ENCODE peak calls at places on chromosome 6, in eight cellular contexts. R, U, Z, A, B, P, G and J are unnamed samples.

GRCh38 chr6:105981002-105981887 is 104.9 kb upstream of the PRDM1 start:
- DNase-seq in R (peak), U (no peak), Z (no peak), A (no peak), B (peak), P (no peak), G (no peak), J (no peak)

GRCh38 chr6:26170951-26171841 is 84.0 kb downstream of the HFE start:
- DNase-seq in R (no peak), U (no peak), Z (no peak), A (no peak), B (no peak), P (no peak), G (no peak), J (no peak)

GRCh38 chr6:108921547-108922331 is 73.5 kb downstream of the ARMC2 start:
- DNase-seq in R (peak), U (peak), Z (no peak), A (peak), B (no peak), P (no peak), G (peak), J (no peak)

GRCh38 chr6:29851190-29851589 is 23.6 kb downstream of the HLA-G start:
- DNase-seq in R (no peak), U (no peak), Z (no peak), A (no peak), B (no peak), P (no peak), G (no peak), J (no peak)

GRCh38 chr6:89413006-89413400 is 930 bp upstream of the RRAGD start:
- DNase-seq in R (no peak), U (no peak), Z (no peak), A (no peak), B (no peak), P (no peak), G (no peak), J (peak)

GRCh38 chr6:4496284-4496683 is 279.9 kb upstream of the CDYL start:
- DNase-seq in R (no peak), U (no peak), Z (no peak), A (no peak), B (no peak), P (no peak), G (no peak), J (no peak)

GRCh38 chr6:3841066-3841454 is 8.1 kb upstream of the FAM50B start:
- DNase-seq in R (no peak), U (no peak), Z (no peak), A (no peak), B (no peak), P (no peak), G (no peak), J (no peak)

GRCh38 chr6:1039191-1039590 is 272.7 kb upstream of the FOXQ1 start:
- DNase-seq in R (no peak), U (no peak), Z (peak), A (no peak), B (no peak), P (no peak), G (no peak), J (peak)

GRCh38 chr6:7108196-7108963 is 619 bp downstream of the RREB1 start:
- DNase-seq in R (peak), U (peak), Z (peak), A (peak), B (peak), P (peak), G (no peak), J (peak)

GRCh38 chr6:166720859-166721258 is 93.8 kb upstream of the RPS6KA2 start:
- DNase-seq in R (no peak), U (no peak), Z (no peak), A (no peak), B (no peak), P (no peak), G (no peak), J (no peak)

GRCh38 chr6:2275207-2275891 is 29.9 kb upstream of the GMDS start:
- DNase-seq in R (no peak), U (peak), Z (no peak), A (no peak), B (no peak), P (no peak), G (no peak), J (no peak)

GRCh38 chr6:68777956-68778355 is 142.9 kb downstream of the ADGRB3 start:
- DNase-seq in R (no peak), U (peak), Z (no peak), A (no peak), B (no peak), P (no peak), G (no peak), J (no peak)

GRCh38 chr6:100230115-100230975 is 234.4 kb downstream of the SIM1 start:
- DNase-seq in R (peak), U (no peak), Z (no peak), A (no peak), B (no peak), P (no peak), G (no peak), J (no peak)

GRCh38 chr6:27871919-27872633 is 40.1 kb downstream of the OR2B2 start:
- DNase-seq in R (peak), U (peak), Z (peak), A (peak), B (peak), P (no peak), G (peak), J (peak)

GRCh38 chr6:106520711-106521367 is 108.5 kb downstream of the RTN4IP1 start:
- DNase-seq in R (no peak), U (no peak), Z (no peak), A (no peak), B (peak), P (no peak), G (no peak), J (no peak)

GRCh38 chr6:156828280-156828703 is 51.1 kb downstream of the ARID1B start:
- DNase-seq in R (no peak), U (peak), Z (no peak), A (no peak), B (no peak), P (no peak), G (peak), J (peak)

GRCh38 chr6:137353346-137353745 is 134.2 kb upstream of the IFNGR1 start:
- DNase-seq in R (no peak), U (no peak), Z (no peak), A (no peak), B (no peak), P (no peak), G (no peak), J (no peak)

GRCh38 chr6:134424131-134424794 is 106.4 kb upstream of the SGK1 start:
- DNase-seq in R (no peak), U (peak), Z (no peak), A (no peak), B (no peak), P (no peak), G (no peak), J (no peak)

GRCh38 chr6:44508646-44509045 is 121.1 kb downstream of the CDC5L start:
- DNase-seq in R (no peak), U (peak), Z (no peak), A (no peak), B (no peak), P (no peak), G (peak), J (no peak)

GRCh38 chr6:31125162-31125561 is 4.9 kb upstream of the CDSN start:
- DNase-seq in R (no peak), U (peak), Z (peak), A (peak), B (peak), P (no peak), G (no peak), J (no peak)

GRCh38 chr6:168377481-168377850 is 57.9 kb upstream of the DACT2 start:
- DNase-seq in R (peak), U (peak), Z (no peak), A (peak), B (peak), P (no peak), G (no peak), J (no peak)

GRCh38 chr6:157330831-157331230 is 7.5 kb upstream of the TMEM242 start:
- DNase-seq in R (no peak), U (no peak), Z (no peak), A (no peak), B (no peak), P (no peak), G (no peak), J (no peak)

GRCh38 chr6:168517742-168518347 is 76.9 kb downstream of the SMOC2 start:
- DNase-seq in R (no peak), U (no peak), Z (no peak), A (no peak), B (no peak), P (no peak), G (no peak), J (no peak)

GRCh38 chr6:105492706-105493673 is 90.1 kb upstream of the PREP start:
- DNase-seq in R (no peak), U (peak), Z (no peak), A (no peak), B (no peak), P (no peak), G (no peak), J (no peak)

GRCh38 chr6:27312146-27312949 is at the start of gene POM121L2:
- DNase-seq in R (peak), U (peak), Z (peak), A (peak), B (peak), P (peak), G (no peak), J (peak)

GRCh38 chr6:14320342-14320741 is 202.8 kb downstream of the CD83 start:
- DNase-seq in R (no peak), U (no peak), Z (no peak), A (no peak), B (no peak), P (no peak), G (no peak), J (no peak)

GRCh38 chr6:168226095-168226781 is 93.3 kb downstream of the DACT2 start:
- DNase-seq in R (no peak), U (no peak), Z (no peak), A (peak), B (no peak), P (no peak), G (no peak), J (no peak)

GRCh38 chr6:163253556-163254213 is 160.8 kb upstream of the QKI start:
- DNase-seq in R (no peak), U (no peak), Z (no peak), A (no peak), B (no peak), P (no peak), G (no peak), J (no peak)

GRCh38 chr6:52385074-52385473 is 23.1 kb downstream of the PAQR8 start:
- DNase-seq in R (no peak), U (no peak), Z (no peak), A (no peak), B (no peak), P (no peak), G (no peak), J (no peak)

GRCh38 chr6:3644613-3645012 is 106.9 kb downstream of the PXDC1 start:
- DNase-seq in R (no peak), U (no peak), Z (no peak), A (no peak), B (no peak), P (no peak), G (no peak), J (no peak)

GRCh38 chr6:107185570-107185969 is 70.3 kb upstream of the BEND3 start:
- DNase-seq in R (peak), U (peak), Z (no peak), A (no peak), B (no peak), P (peak), G (no peak), J (peak)

GRCh38 chr6:123524781-123525180 is 112.0 kb downstream of the TRDN start:
- DNase-seq in R (no peak), U (no peak), Z (no peak), A (no peak), B (no peak), P (no peak), G (no peak), J (no peak)

GRCh38 chr6:6884193-6884627 is 223.6 kb upstream of the RREB1 start:
- DNase-seq in R (no peak), U (peak), Z (no peak), A (no peak), B (no peak), P (no peak), G (no peak), J (no peak)

DNA sequence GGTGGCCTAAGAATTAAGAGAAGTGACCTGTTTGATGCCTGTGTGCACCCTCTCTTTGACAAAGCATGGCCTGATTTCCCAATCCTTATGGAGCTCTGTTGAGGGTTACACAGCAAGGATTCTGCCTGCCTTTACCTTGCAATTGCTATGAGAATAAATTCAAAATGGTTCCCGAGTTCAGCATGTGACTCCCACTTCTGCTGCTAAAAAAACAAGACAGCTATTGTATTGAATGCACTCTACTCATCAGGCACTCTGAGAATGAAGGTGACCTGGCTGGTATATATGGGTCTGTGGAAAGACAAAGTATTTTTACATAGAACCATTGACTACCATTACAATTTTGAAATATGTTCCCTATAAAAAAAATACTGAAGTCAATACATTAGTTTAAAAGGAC is 190.3 kb downstream of the ATXN1 start:
- DNase-seq in R (no peak), U (no peak), Z (no peak), A (no peak), B (no peak), P (no peak), G (no peak), J (no peak)
- TF ChIP-seq CTCF in R (no peak), U (no peak), Z (no peak), A (no peak), B (no peak), P (no peak), G (no peak), J (no peak)

GRCh38 chr6:125787791-125788190 is 3.0 kb upstream of the NCOA7 start:
- DNase-seq in R (no peak), U (peak), Z (peak), A (no peak), B (no peak), P (peak), G (no peak), J (no peak)
- TF ChIP-seq CTCF in R (no peak), U (peak), Z (no peak), A (no peak), B (peak), P (no peak), G (peak), J (no peak)

GRCh38 chr6:39365281-39366074 is 43.0 kb upstream of the KCNK16 start:
- DNase-seq in R (no peak), U (peak), Z (no peak), A (no peak), B (no peak), P (peak), G (no peak), J (no peak)

GRCh38 chr6:39375405-39375804 is 52.9 kb upstream of the KCNK16 start:
- DNase-seq in R (no peak), U (no peak), Z (no peak), A (no peak), B (no peak), P (no peak), G (no peak), J (no peak)

GRCh38 chr6:39366875-39367618 is 44.5 kb upstream of the KCNK16 start:
- DNase-seq in R (no peak), U (no peak), Z (no peak), A (no peak), B (no peak), P (no peak), G (no peak), J (no peak)

GRCh38 chr6:39367661-39368060 is 45.2 kb upstream of the KCNK16 start:
- DNase-seq in R (no peak), U (no peak), Z (no peak), A (no peak), B (no peak), P (no peak), G (no peak), J (no peak)

GRCh38 chr6:39370021-39370420 is 47.5 kb upstream of the KCNK16 start:
- DNase-seq in R (no peak), U (peak), Z (no peak), A (no peak), B (no peak), P (peak), G (no peak), J (no peak)
- TF ChIP-seq CTCF in R (no peak), U (peak), Z (no peak), A (no peak), B (no peak), P (peak), G (peak), J (peak)

GRCh38 chr6:151434369-151434768 is 17.6 kb downstream of the RMND1 start:
- DNase-seq in R (no peak), U (no peak), Z (no peak), A (no peak), B (no peak), P (no peak), G (no peak), J (no peak)

GRCh38 chr6:151431336-151431735 is 20.6 kb downstream of the RMND1 start:
- DNase-seq in R (no peak), U (no peak), Z (no peak), A (no peak), B (no peak), P (no peak), G (no peak), J (no peak)

GRCh38 chr6:151432650-151433049 is 19.3 kb downstream of the RMND1 start:
- DNase-seq in R (no peak), U (no peak), Z (no peak), A (no peak), B (no peak), P (no peak), G (no peak), J (no peak)

GRCh38 chr6:151428336-151428735 is 23.6 kb downstream of the RMND1 start:
- DNase-seq in R (no peak), U (no peak), Z (no peak), A (no peak), B (no peak), P (no peak), G (no peak), J (no peak)

DNA sequence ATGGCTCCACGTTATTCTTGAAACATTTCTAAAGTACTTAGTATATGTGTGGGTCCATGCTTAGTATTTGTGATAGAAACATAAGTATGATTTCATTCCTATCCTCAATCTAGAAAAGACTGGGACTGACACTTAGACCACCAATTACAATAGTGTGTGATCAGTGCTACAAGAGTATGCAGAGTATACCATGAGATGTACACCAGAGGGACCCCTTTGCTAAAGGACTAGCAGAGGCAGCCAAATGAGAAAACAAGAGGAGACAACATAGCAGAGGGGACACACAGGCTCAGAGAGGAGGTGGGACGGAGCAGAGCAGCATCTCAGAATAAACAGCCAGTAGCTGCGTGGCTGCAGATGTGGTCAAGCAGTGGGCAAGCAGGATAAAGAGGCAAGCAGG is 21.0 kb downstream of the RMND1 start:
- DNase-seq in R (no peak), U (no peak), Z (no peak), A (no peak), B (no peak), P (no peak), G (no peak), J (no peak)
- TF ChIP-seq CTCF in R (no peak), U (no peak), Z (no peak), A (no peak), B (no peak), P (peak), G (no peak), J (no peak)

GRCh38 chr6:20564777-20565176 is 30.5 kb downstream of the CDKAL1 start:
- DNase-seq in R (no peak), U (no peak), Z (no peak), A (no peak), B (no peak), P (no peak), G (no peak), J (no peak)

GRCh38 chr6:20559924-20560551 is 25.8 kb downstream of the CDKAL1 start:
- DNase-seq in R (no peak), U (peak), Z (no peak), A (no peak), B (no peak), P (no peak), G (no peak), J (no peak)

GRCh38 chr6:20565291-20565690 is 31.0 kb downstream of the CDKAL1 start:
- DNase-seq in R (no peak), U (no peak), Z (no peak), A (no peak), B (no peak), P (no peak), G (no peak), J (no peak)

GRCh38 chr6:20563377-20563776 is 29.1 kb downstream of the CDKAL1 start:
- DNase-seq in R (no peak), U (no peak), Z (no peak), A (no peak), B (no peak), P (no peak), G (no peak), J (no peak)

GRCh38 chr6:20564269-20564668 is 30.0 kb downstream of the CDKAL1 start:
- DNase-seq in R (no peak), U (peak), Z (no peak), A (no peak), B (no peak), P (no peak), G (no peak), J (no peak)
- TF ChIP-seq CTCF in R (peak), U (peak), Z (peak), A (peak), B (peak), P (peak), G (peak), J (peak)

GRCh38 chr6:38012573-38012972 is 193.0 kb downstream of the ZFAND3 start:
- DNase-seq in R (peak), U (peak), Z (peak), A (no peak), B (no peak), P (peak), G (no peak), J (no peak)
- TF ChIP-seq CTCF in R (peak), U (peak), Z (peak), A (peak), B (peak), P (peak), G (peak), J (peak)

GRCh38 chr6:24524801-24525200 is 30.0 kb downstream of the ALDH5A1 start:
- DNase-seq in R (peak), U (peak), Z (peak), A (no peak), B (no peak), P (peak), G (no peak), J (no peak)
- TF ChIP-seq CTCF in R (peak), U (peak), Z (peak), A (no peak), B (no peak), P (peak), G (peak), J (peak)

GRCh38 chr6:43355862-43356590 is 13.4 kb downstream of the ZNF318 start:
- DNase-seq in R (no peak), U (no peak), Z (peak), A (no peak), B (no peak), P (no peak), G (no peak), J (no peak)
- TF ChIP-seq CTCF in R (no peak), U (peak), Z (no peak), A (no peak), B (no peak), P (peak), G (peak), J (peak)

GRCh38 chr6:11766056-11766455 is 12.5 kb downstream of the ADTRP start:
- DNase-seq in R (no peak), U (no peak), Z (no peak), A (no peak), B (no peak), P (no peak), G (no peak), J (no peak)
- TF ChIP-seq CTCF in R (no peak), U (no peak), Z (no peak), A (no peak), B (no peak), P (peak), G (peak), J (no peak)

GRCh38 chr6:67694127-67694526 is 941.0 kb upstream of the ADGRB3 start:
- DNase-seq in R (no peak), U (no peak), Z (no peak), A (no peak), B (no peak), P (no peak), G (no peak), J (no peak)
- TF ChIP-seq CTCF in R (no peak), U (no peak), Z (no peak), A (no peak), B (no peak), P (peak), G (no peak), J (peak)